ENCODE peak calls at places on chromosome 19, in nine cellular contexts. Q is RPMI8226, J is retina, R is sciatic nerve, D is AG04450, Y is body of pancreas, W is HFFc6, B is brain microvascular endothelial cell, O is NCI-H1105 treated with DMSO at 0.1 percent for 48 hours. C is an unnamed sample.
A peak's percentile ranks its signal among the peaks of the same experiment; 100 is the strongest.

GRCh38 chr19:55103190-55103589 is 14.2 kb downstream of the PPP1R12C start:
- DNase-seq in Q (no peak), J (no peak), R (no peak), D (no peak), Y (no peak), W (no peak), B (no peak), O (no peak), C (no peak)

GRCh38 chr19:38845374-38846024 is 4.3 kb downstream of the HNRNPL start:
- DNase-seq in Q (no peak), J (no peak), R (no peak), D (no peak), Y (no peak), W (no peak), B (no peak), O (no peak), C (no peak)

GRCh38 chr19:16373539-16373938 is 48.9 kb downstream of the KLF2 start:
- DNase-seq in Q (no peak), J (no peak), R (peak; percentile 81), D (peak; percentile 57), Y (no peak), W (peak; percentile 49), B (peak; percentile 70), O (no peak), C (no peak)

GRCh38 chr19:11230621-11231386 is 8.6 kb upstream of the ANGPTL8 start:
- DNase-seq in Q (no peak), J (no peak), R (no peak), D (no peak), Y (no peak), W (no peak), B (no peak), O (no peak), C (no peak)

GRCh38 chr19:55544014-55544413 is 1.3 kb downstream of the SBK3 start:
- DNase-seq in Q (no peak), J (no peak), R (no peak), D (no peak), Y (no peak), W (no peak), B (no peak), O (no peak), C (no peak)

GRCh38 chr19:850221-850978 is 1.7 kb upstream of the ELANE start:
- DNase-seq in Q (peak; percentile 56), J (peak; percentile 68), R (peak; percentile 92), D (peak; percentile 56), Y (peak; percentile 91), W (peak; percentile 68), B (peak; percentile 35), O (no peak), C (peak; percentile 21)

GRCh38 chr19:1467512-1468273 is 11.3 kb downstream of the C19orf25 start:
- DNase-seq in Q (no peak), J (peak; percentile 61), R (no peak), D (no peak), Y (no peak), W (no peak), B (no peak), O (no peak), C (no peak)

GRCh38 chr19:3440082-3440481 is 40.2 kb downstream of the SMIM24 start:
- DNase-seq in Q (peak; percentile 50), J (no peak), R (no peak), D (no peak), Y (peak; percentile 41), W (no peak), B (no peak), O (no peak), C (peak; percentile 41)

GRCh38 chr19:372306-372890 is 27.8 kb upstream of the MIER2 start:
- DNase-seq in Q (peak; percentile 1), J (no peak), R (no peak), D (peak; percentile 60), Y (peak; percentile 36), W (no peak), B (peak; percentile 3), O (peak; percentile 22), C (no peak)

GRCh38 chr19:32407004-32407992 is 1.7 kb downstream of the DPY19L3 start:
- DNase-seq in Q (no peak), J (no peak), R (no peak), D (no peak), Y (peak; percentile 80), W (no peak), B (peak; percentile 12), O (no peak), C (no peak)

GRCh38 chr19:13850910-13851753 is 25.8 kb upstream of the NANOS3 start:
- DNase-seq in Q (no peak), J (no peak), R (peak; percentile 91), D (peak; percentile 88), Y (peak; percentile 97), W (peak; percentile 85), B (peak; percentile 92), O (no peak), C (no peak)

GRCh38 chr19:1027020-1027952 is 878 bp downstream of the CNN2 start:
- DNase-seq in Q (peak; percentile 48), J (peak; percentile 70), R (no peak), D (no peak), Y (no peak), W (no peak), B (no peak), O (peak; percentile 17), C (no peak)

GRCh38 chr19:5935473-5936307 is 21.6 kb downstream of the CAPS start:
- DNase-seq in Q (no peak), J (no peak), R (no peak), D (no peak), Y (no peak), W (no peak), B (no peak), O (no peak), C (no peak)

GRCh38 chr19:55379161-55379560 is 2.5 kb downstream of the TMEM190 start:
- DNase-seq in Q (no peak), J (peak; percentile 33), R (no peak), D (no peak), Y (no peak), W (no peak), B (no peak), O (no peak), C (no peak)

GRCh38 chr19:15612342-15612741 is 2.7 kb upstream of the CYP4F8 start:
- DNase-seq in Q (no peak), J (no peak), R (no peak), D (no peak), Y (no peak), W (no peak), B (no peak), O (no peak), C (no peak)

GRCh38 chr19:7868671-7869452 is 5.3 kb downstream of the PRR36 start:
- DNase-seq in Q (peak; percentile 94), J (peak; percentile 89), R (peak; percentile 78), D (no peak), Y (peak; percentile 88), W (peak; percentile 15), B (no peak), O (peak; percentile 45), C (peak; percentile 84)